ENCODE peak calls at places on chromosomes 13 and 19, in eight cellular contexts. U is psoas muscle, Z is GM23248, J is fibroblast of lung, X is pancreas, H is Peyer's patch, C is mesenchymal stem cell, A is PC-3. L is an unnamed sample.

GRCh38 chr13:74287672-74288169 is 153.5 kb upstream of the KLF12 start:
- DNase-seq in A (peak; percentile 40), U (peak; percentile 77), H (peak; percentile 95), J (peak; percentile 81), C (peak; percentile 62), Z (peak; percentile 55), X (peak; percentile 73), L (no peak)

GRCh38 chr13:110232146-110232545 is 74.8 kb downstream of the COL4A1 start:
- DNase-seq in H (no peak), X (no peak), C (no peak), A (no peak), J (no peak), U (no peak), Z (no peak), L (no peak)

GRCh38 chr19:17246681-17247425 is 1.1 kb upstream of the NR2F6 start:
- DNase-seq in Z (peak; percentile 59), J (peak; percentile 37), A (no peak), U (peak; percentile 72), X (no peak), C (peak; percentile 87), H (peak; percentile 79), L (no peak)

GRCh38 chr19:5126498-5127223 is 157.7 kb downstream of the KDM4B start:
- DNase-seq in H (no peak), Z (no peak), X (no peak), U (no peak), J (no peak), A (no peak), C (no peak), L (no peak)

GRCh38 chr19:1159864-1160595 is 14.0 kb downstream of the SBNO2 start:
- DNase-seq in H (no peak), U (peak; percentile 48), C (no peak), A (no peak), Z (no peak), J (no peak), X (no peak), L (no peak)

GRCh38 chr19:19279853-19280252 is 6.8 kb upstream of the TM6SF2 start:
- DNase-seq in Z (no peak), U (no peak), C (no peak), J (no peak), X (no peak), H (no peak), A (no peak), L (no peak)

GRCh38 chr13:37481005-37481857 is 117.3 kb downstream of the POSTN start:
- DNase-seq in A (no peak), H (no peak), J (peak; percentile 99), X (no peak), C (peak; percentile 55), Z (peak; percentile 50), U (no peak), L (no peak)

GRCh38 chr19:43798546-43799409 is 3.5 kb downstream of the LYPD5 start:
- DNase-seq in C (no peak), Z (peak; percentile 63), A (peak; percentile 76), U (no peak), H (no peak), X (peak; percentile 69), J (peak; percentile 42), L (no peak)

GRCh38 chr13:49517461-49517860 is 21.7 kb downstream of the PHF11 start:
- DNase-seq in C (peak; percentile 40), A (no peak), X (no peak), U (no peak), Z (no peak), H (no peak), J (no peak), L (no peak)

GRCh38 chr13:73932091-73932490 is 202.1 kb downstream of the KLF12 start:
- DNase-seq in X (no peak), Z (no peak), J (peak; percentile 21), C (no peak), U (no peak), A (peak; percentile 30), H (no peak), L (no peak)

GRCh38 chr13:39777527-39778061 is 122.1 kb downstream of the COG6 start:
- DNase-seq in U (no peak), J (peak; percentile 96), Z (peak; percentile 91), C (peak; percentile 96), H (no peak), A (peak; percentile 86), X (no peak), L (peak; percentile 44)

GRCh38 chr19:21439372-21439771 is 42.4 kb downstream of the ZNF493 start:
- DNase-seq in X (no peak), C (no peak), U (no peak), J (no peak), H (no peak), A (peak; percentile 22), Z (peak; percentile 27), L (no peak)

GRCh38 chr13:24629320-24629719 is 50.9 kb upstream of the ATP12A start:
- DNase-seq in J (peak; percentile 25), H (no peak), X (no peak), Z (peak; percentile 50), C (peak; percentile 42), A (no peak), U (no peak), L (peak; percentile 10)

GRCh38 chr19:8831832-8832131 is 322 bp downstream of the ZNF558 start:
- DNase-seq in Z (no peak), X (no peak), C (no peak), U (no peak), H (no peak), A (no peak), J (no peak), L (no peak)

GRCh38 chr19:32651729-32652140 is 23.2 kb downstream of the ANKRD27 start:
- DNase-seq in A (no peak), X (no peak), C (no peak), H (no peak), J (peak; percentile 23), U (no peak), Z (no peak), L (no peak)

GRCh38 chr19:32653626-32653968 is 21.4 kb downstream of the ANKRD27 start:
- DNase-seq in U (no peak), H (no peak), C (no peak), A (no peak), J (no peak), X (no peak), Z (no peak), L (no peak)

GRCh38 chr19:32649751-32650150 is 25.2 kb downstream of the ANKRD27 start:
- DNase-seq in X (no peak), C (no peak), J (no peak), Z (no peak), A (no peak), U (peak; percentile 91), H (no peak), L (no peak)

GRCh38 chr19:32652893-32653625 is 21.9 kb downstream of the ANKRD27 start:
- DNase-seq in C (no peak), U (peak; percentile 72), H (peak; percentile 80), A (no peak), J (peak; percentile 78), Z (no peak), X (peak; percentile 81), L (no peak)

DNA sequence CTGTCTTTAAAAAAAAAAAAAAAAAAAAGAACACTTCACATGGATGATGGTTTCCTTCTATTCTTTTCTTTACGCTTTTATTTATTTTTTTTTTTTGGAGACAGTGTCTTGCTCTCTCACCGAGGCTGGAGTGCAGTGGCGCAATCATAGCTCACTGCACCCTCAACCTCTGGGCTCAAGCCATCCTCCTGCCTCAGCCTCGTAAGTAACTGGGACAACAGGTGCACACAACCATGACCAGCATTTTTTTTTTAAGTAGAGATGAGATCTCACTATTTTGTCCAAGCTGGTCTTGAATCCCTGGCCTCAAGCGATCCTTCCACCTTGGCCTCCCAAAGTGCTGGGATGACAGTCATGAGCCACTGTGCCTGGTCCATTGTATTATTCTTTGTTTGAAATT is 24.3 kb downstream of the ANKRD27 start:
- DNase-seq in J (no peak), Z (no peak), X (no peak), U (no peak), H (no peak), A (no peak), C (no peak), L (no peak)
- H3K36me3 ChIP-seq in J (peaks cover 6% of the 10 kb centered on the region), Z (peaks cover 20% of the 10 kb centered on the region), X (peaks cover 16% of the 10 kb centered on the region), U (peaks cover 47% of the 10 kb centered on the region), H (no peaks in the 10 kb centered on the region), A (no peaks in the 10 kb centered on the region), C (peaks cover 55% of the 10 kb centered on the region), L (peaks cover 34% of the 10 kb centered on the region)

GRCh38 chr13:60765700-60766411 is 368.8 kb downstream of the TDRD3 start:
- DNase-seq in U (no peak), A (peak; percentile 62), H (no peak), X (no peak), J (peak; percentile 85), Z (no peak), C (peak; percentile 28), L (no peak)
- H3K4me1 ChIP-seq in U (no peaks in the 10 kb centered on the region), A (peaks cover 13% of the 10 kb centered on the region), H (no peaks in the 10 kb centered on the region), X (no peaks in the 10 kb centered on the region), J (no peaks in the 10 kb centered on the region), Z (no peaks in the 10 kb centered on the region), C (peaks cover 2% of the 10 kb centered on the region), L (no peaks in the 10 kb centered on the region)

GRCh38 chr19:28142258-28142657 is 1070.7 kb downstream of the UQCRFS1 start:
- DNase-seq in A (no peak), H (no peak), U (no peak), Z (no peak), C (no peak), J (no peak), X (no peak), L (no peak)

GRCh38 chr19:28136796-28137195 is 1076.2 kb downstream of the UQCRFS1 start:
- DNase-seq in J (no peak), X (no peak), C (no peak), H (no peak), Z (no peak), U (no peak), A (no peak), L (no peak)

GRCh38 chr19:28137772-28138171 is 1075.2 kb downstream of the UQCRFS1 start:
- DNase-seq in C (no peak), H (no peak), U (no peak), X (no peak), A (no peak), Z (no peak), J (no peak), L (no peak)

DNA sequence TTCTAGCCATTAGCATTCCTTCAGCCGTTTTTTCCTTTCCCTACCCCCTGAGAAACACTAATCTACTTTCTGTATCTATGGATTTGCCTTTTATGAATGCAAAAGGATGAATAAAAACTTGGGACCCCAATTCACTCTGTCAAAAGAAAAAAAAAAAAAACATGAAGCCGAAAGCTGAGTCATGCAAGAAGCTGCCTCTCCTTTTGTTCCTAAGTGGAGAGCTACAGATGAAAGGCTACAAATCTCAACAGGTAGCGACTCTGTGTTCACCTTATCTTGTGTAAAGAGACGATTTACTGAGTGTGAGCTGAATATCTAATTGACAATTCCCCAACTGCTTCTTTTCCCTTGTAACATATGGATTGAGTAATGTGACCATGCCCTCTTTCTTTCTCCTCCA is 1072.8 kb downstream of the UQCRFS1 start:
- DNase-seq in H (no peak), U (no peak), X (no peak), J (no peak), Z (no peak), C (no peak), A (no peak), L (no peak)
- H3K9me3 ChIP-seq in H (no peaks in the 10 kb centered on the region), U (no peaks in the 10 kb centered on the region), X (no peaks in the 10 kb centered on the region), J (no peaks in the 10 kb centered on the region), Z (no peaks in the 10 kb centered on the region), C (peaks cover 10% of the 10 kb centered on the region), A (no peaks in the 10 kb centered on the region), L (peaks cover 5% of the 10 kb centered on the region)

GRCh38 chr19:11102944-11103343 is 13.7 kb downstream of the LDLR start:
- DNase-seq in C (peak; percentile 23), H (no peak), A (no peak), Z (no peak), X (no peak), U (no peak), J (no peak), L (no peak)
- H3K36me3 ChIP-seq in C (peaks cover 92% of the 10 kb centered on the region), H (no peaks in the 10 kb centered on the region), A (peaks cover 82% of the 10 kb centered on the region), Z (peaks cover 15% of the 10 kb centered on the region), X (peaks cover 57% of the 10 kb centered on the region), U (peaks cover 53% of the 10 kb centered on the region), J (peaks cover 40% of the 10 kb centered on the region), L (peaks cover 96% of the 10 kb centered on the region)

GRCh38 chr19:33811736-33812387 is 15.2 kb downstream of the KCTD15 start:
- DNase-seq in X (peak; percentile 33), A (no peak), H (no peak), Z (no peak), U (no peak), J (no peak), C (no peak), L (no peak)
- H3K4me1 ChIP-seq in X (no peaks in the 10 kb centered on the region), A (peaks cover 4% of the 10 kb centered on the region), H (no peaks in the 10 kb centered on the region), Z (no peaks in the 10 kb centered on the region), U (no peaks in the 10 kb centered on the region), J (no peaks in the 10 kb centered on the region), C (peaks cover 17% of the 10 kb centered on the region), L (no peaks in the 10 kb centered on the region)

L was measured in SJSA1.